ENCODE peak calls at places on chromosome 19, in seven cellular contexts. M is left cardiac atrium; Q is amygdala; P is Kasumi-1; T is activated CD4-positive, CD25-positive, alpha-beta regulatory T cell; O is small intestine; H is heart left ventricle. U is an unnamed sample.
A peak's percentile ranks its signal among the peaks of the same experiment; 100 is the strongest.

GRCh38 chr19:54421521-54421920 is 6.3 kb downstream of the TTYH1 start:
- DNase-seq in M (no peak), Q (no peak), P (no peak), T (no peak), O (no peak), H (no peak), U (no peak)

GRCh38 chr19:48102870-48103751 is 7.5 kb downstream of the PLA2G4C start:
- DNase-seq in M (no peak), Q (no peak), P (peak; percentile 54), T (peak; percentile 5), O (peak; percentile 50), H (no peak), U (peak; percentile 61)

GRCh38 chr19:15280915-15281683 is 48.9 kb upstream of the EPHX3 start:
- DNase-seq in M (peak; percentile 89), Q (peak; percentile 62), P (no peak), T (no peak), O (peak; percentile 24), H (peak; percentile 91), U (peak; percentile 63)

GRCh38 chr19:43910884-43911283 is 24.2 kb downstream of the ZNF45 start:
- DNase-seq in M (no peak), Q (no peak), P (no peak), T (no peak), O (no peak), H (no peak), U (no peak)

GRCh38 chr19:33410915-33411401 is 37.4 kb downstream of the CEBPG start:
- DNase-seq in M (peak; percentile 10), Q (no peak), P (no peak), T (no peak), O (no peak), H (peak; percentile 5), U (no peak)

GRCh38 chr19:4700573-4700970 is 23.1 kb downstream of the DPP9 start:
- DNase-seq in M (no peak), Q (no peak), P (no peak), T (no peak), O (no peak), H (no peak), U (no peak)

GRCh38 chr19:6059396-6059947 is 50.8 kb downstream of the RFX2 start:
- DNase-seq in M (no peak), Q (no peak), P (no peak), T (no peak), O (no peak), H (no peak), U (no peak)

GRCh38 chr19:5294403-5295160 is 46.0 kb downstream of the PTPRS start:
- DNase-seq in M (no peak), Q (no peak), P (no peak), T (no peak), O (no peak), H (no peak), U (no peak)

GRCh38 chr19:39140195-39140516 is 14.6 kb downstream of the PAK4 start:
- DNase-seq in M (no peak), Q (no peak), P (no peak), T (no peak), O (no peak), H (no peak), U (no peak)

GRCh38 chr19:33868076-33868735 is 71.5 kb downstream of the KCTD15 start:
- DNase-seq in M (no peak), Q (no peak), P (no peak), T (no peak), O (no peak), H (no peak), U (no peak)